ENCODE peak calls at places on chromosomes 2 and 18, in five cellular contexts. One of them, this sample, is unnamed. For H3K4me1, the result is how much of the 10 kb centered on the place peaks cover.

GRCh38 chr2:144372484-144373195 is 147.3 kb downstream of the ZEB2 start:
- DNase-seq in SK-N-SH: no peak
- DNase-seq in mammary epithelial cell: no peak
- DNase-seq in mesendoderm: no peak
- DNase-seq in colonic mucosa: no peak
- DNase-seq in this sample: no peak

GRCh38 chr18:59055345-59056032 is 84.2 kb upstream of the SEC11C start:
- DNase-seq in mammary epithelial cell: no peak
- DNase-seq in mesendoderm: peak
- DNase-seq in colonic mucosa: no peak
- DNase-seq in SK-N-SH: no peak
- DNase-seq in this sample: peak

GRCh38 chr18:74419761-74420160 is 37.3 kb downstream of the DIPK1C start:
- DNase-seq in mammary epithelial cell: no peak
- DNase-seq in SK-N-SH: no peak
- DNase-seq in mesendoderm: no peak
- DNase-seq in colonic mucosa: no peak
- DNase-seq in this sample: no peak

GRCh38 chr2:126655500-126656310 is at the start of gene GYPC:
- DNase-seq in colonic mucosa: peak
- DNase-seq in mesendoderm: peak
- DNase-seq in mammary epithelial cell: no peak
- DNase-seq in SK-N-SH: no peak
- DNase-seq in this sample: peak

GRCh38 chr18:8800041-8800441 is 94.7 kb downstream of the MTCL1 start:
- DNase-seq in SK-N-SH: no peak
- DNase-seq in mesendoderm: no peak
- DNase-seq in colonic mucosa: no peak
- DNase-seq in mammary epithelial cell: no peak
- DNase-seq in this sample: peak

GRCh38 chr2:238868067-238868524 is 20.2 kb downstream of the TWIST2 start:
- DNase-seq in SK-N-SH: no peak
- DNase-seq in mesendoderm: no peak
- DNase-seq in colonic mucosa: no peak
- DNase-seq in mammary epithelial cell: no peak
- DNase-seq in this sample: peak

GRCh38 chr2:112916145-112916571 is 5.2 kb downstream of the IL37 start:
- DNase-seq in mesendoderm: no peak
- DNase-seq in mammary epithelial cell: no peak
- DNase-seq in SK-N-SH: no peak
- DNase-seq in colonic mucosa: no peak
- DNase-seq in this sample: no peak

GRCh38 chr2:96927420-96928171 is 57.7 kb upstream of the SEMA4C start:
- DNase-seq in mammary epithelial cell: peak
- DNase-seq in colonic mucosa: no peak
- DNase-seq in mesendoderm: no peak
- DNase-seq in SK-N-SH: no peak
- DNase-seq in this sample: no peak

GRCh38 chr2:26067980-26068507 is 34.2 kb downstream of the RAB10 start:
- DNase-seq in mesendoderm: peak
- DNase-seq in SK-N-SH: no peak
- DNase-seq in colonic mucosa: no peak
- DNase-seq in mammary epithelial cell: no peak
- DNase-seq in this sample: no peak

GRCh38 chr2:241001413-241002274 is 3.2 kb downstream of the SNED1 start:
- DNase-seq in mesendoderm: no peak
- DNase-seq in SK-N-SH: no peak
- DNase-seq in colonic mucosa: no peak
- DNase-seq in mammary epithelial cell: no peak
- DNase-seq in this sample: peak

GRCh38 chr18:10303171-10303570 is 151.3 kb upstream of the APCDD1 start:
- DNase-seq in mesendoderm: no peak
- DNase-seq in mammary epithelial cell: no peak
- DNase-seq in SK-N-SH: no peak
- DNase-seq in colonic mucosa: no peak
- DNase-seq in this sample: no peak

GRCh38 chr18:26022585-26022984 is 67.8 kb downstream of the SS18 start:
- DNase-seq in mesendoderm: peak
- DNase-seq in SK-N-SH: no peak
- DNase-seq in colonic mucosa: no peak
- DNase-seq in mammary epithelial cell: no peak
- DNase-seq in this sample: peak

GRCh38 chr2:120540719-120541552 is 194.7 kb upstream of the GLI2 start:
- DNase-seq in mammary epithelial cell: no peak
- DNase-seq in SK-N-SH: peak
- DNase-seq in colonic mucosa: no peak
- DNase-seq in mesendoderm: no peak
- DNase-seq in this sample: no peak

GRCh38 chr2:240946046-240946445 is 39.9 kb downstream of the CROCC2 start:
- DNase-seq in colonic mucosa: no peak
- DNase-seq in mesendoderm: no peak
- DNase-seq in SK-N-SH: no peak
- DNase-seq in mammary epithelial cell: no peak
- DNase-seq in this sample: peak

GRCh38 chr18:9828794-9829712 is 56.7 kb upstream of the TXNDC2 start:
- DNase-seq in mesendoderm: no peak
- DNase-seq in colonic mucosa: no peak
- DNase-seq in mammary epithelial cell: no peak
- DNase-seq in SK-N-SH: no peak
- DNase-seq in this sample: peak

GRCh38 chr2:9256147-9256546 is 49.5 kb downstream of the ASAP2 start:
- DNase-seq in mesendoderm: no peak
- DNase-seq in mammary epithelial cell: no peak
- DNase-seq in colonic mucosa: no peak
- DNase-seq in SK-N-SH: peak
- DNase-seq in this sample: no peak

GRCh38 chr2:9258501-9258900 is 51.9 kb downstream of the ASAP2 start:
- DNase-seq in SK-N-SH: no peak
- DNase-seq in colonic mucosa: no peak
- DNase-seq in mesendoderm: no peak
- DNase-seq in mammary epithelial cell: no peak
- DNase-seq in this sample: no peak

GRCh38 chr2:9255416-9255815 is 48.8 kb downstream of the ASAP2 start:
- DNase-seq in mesendoderm: no peak
- DNase-seq in colonic mucosa: no peak
- DNase-seq in SK-N-SH: no peak
- DNase-seq in mammary epithelial cell: no peak
- DNase-seq in this sample: no peak

GRCh38 chr2:9258953-9259399 is 52.4 kb downstream of the ASAP2 start:
- DNase-seq in SK-N-SH: no peak
- DNase-seq in mesendoderm: no peak
- DNase-seq in colonic mucosa: no peak
- DNase-seq in mammary epithelial cell: no peak
- DNase-seq in this sample: no peak

GRCh38 chr2:9256570-9257043 is 50.0 kb downstream of the ASAP2 start:
- DNase-seq in mesendoderm: peak
- DNase-seq in mammary epithelial cell: no peak
- DNase-seq in colonic mucosa: no peak
- DNase-seq in SK-N-SH: peak
- DNase-seq in this sample: peak
- H3K4me1 ChIP-seq in mesendoderm: under half
- H3K4me1 ChIP-seq in mammary epithelial cell: under half
- H3K4me1 ChIP-seq in colonic mucosa: under half
- H3K4me1 ChIP-seq in SK-N-SH: half or more
- H3K4me1 ChIP-seq in this sample: under half

DNA sequence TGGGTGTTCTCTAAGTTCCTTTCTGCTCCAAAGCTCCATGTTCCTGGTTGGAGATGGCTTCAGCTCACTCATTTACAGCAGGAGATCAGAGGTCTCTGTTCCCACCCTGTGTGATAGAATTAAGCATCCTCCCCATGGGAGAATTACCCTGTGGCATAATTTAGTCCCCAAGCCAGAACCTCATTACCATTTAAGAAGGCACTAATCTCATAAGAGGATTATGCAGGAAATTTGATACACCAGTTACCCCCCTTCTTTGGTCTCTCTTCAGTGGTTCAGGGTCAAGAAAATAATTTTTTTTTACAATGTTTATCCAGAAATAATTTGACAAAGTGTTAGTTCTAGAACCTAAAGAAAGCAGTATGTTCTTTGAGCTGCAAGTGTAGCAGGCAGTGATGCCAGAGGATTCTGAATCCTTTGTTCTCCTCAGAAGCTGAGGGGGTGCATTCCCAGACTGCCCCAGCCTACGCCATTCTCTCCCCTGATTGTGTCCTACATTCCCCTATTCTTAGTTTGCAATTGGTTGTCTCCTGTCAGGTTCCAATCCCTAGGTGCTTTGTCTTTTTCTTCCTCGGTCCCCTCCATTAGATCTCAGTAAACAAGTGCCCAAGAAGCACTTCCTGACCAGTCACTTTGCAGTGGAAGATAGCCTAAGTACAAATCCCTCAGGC is 163.6 kb downstream of the PRKCE start:
- DNase-seq in SK-N-SH: no peak
- DNase-seq in mesendoderm: peak
- DNase-seq in mammary epithelial cell: no peak
- DNase-seq in colonic mucosa: no peak
- DNase-seq in this sample: no peak
- H3K27ac ChIP-seq in SK-N-SH: no peak
- H3K27ac ChIP-seq in mesendoderm: no peak
- H3K27ac ChIP-seq in mammary epithelial cell: no peak
- H3K27ac ChIP-seq in colonic mucosa: no peak
- H3K27ac ChIP-seq in this sample: no peak

GRCh38 chr18:80204142-80204541 is 43.2 kb downstream of the PARD6G start:
- DNase-seq in mammary epithelial cell: no peak
- DNase-seq in colonic mucosa: no peak
- DNase-seq in SK-N-SH: no peak
- DNase-seq in mesendoderm: no peak
- DNase-seq in this sample: no peak

GRCh38 chr18:80203243-80203642 is 44.1 kb downstream of the PARD6G start:
- DNase-seq in colonic mucosa: no peak
- DNase-seq in SK-N-SH: no peak
- DNase-seq in mammary epithelial cell: no peak
- DNase-seq in mesendoderm: no peak
- DNase-seq in this sample: no peak

GRCh38 chr18:80213173-80213572 is 34.1 kb downstream of the PARD6G start:
- DNase-seq in mesendoderm: no peak
- DNase-seq in colonic mucosa: no peak
- DNase-seq in SK-N-SH: no peak
- DNase-seq in mammary epithelial cell: no peak
- DNase-seq in this sample: no peak

GRCh38 chr18:80210312-80211083 is 36.8 kb downstream of the PARD6G start:
- DNase-seq in mesendoderm: peak
- DNase-seq in mammary epithelial cell: peak
- DNase-seq in SK-N-SH: no peak
- DNase-seq in colonic mucosa: peak
- DNase-seq in this sample: no peak

GRCh38 chr18:80208620-80209019 is 38.7 kb downstream of the PARD6G start:
- DNase-seq in mesendoderm: no peak
- DNase-seq in mammary epithelial cell: no peak
- DNase-seq in SK-N-SH: no peak
- DNase-seq in colonic mucosa: no peak
- DNase-seq in this sample: no peak
- H3K9ac ChIP-seq in mesendoderm: no peak
- H3K9ac ChIP-seq in mammary epithelial cell: no peak
- H3K9ac ChIP-seq in SK-N-SH: no peak
- H3K9ac ChIP-seq in colonic mucosa: no peak
- H3K9ac ChIP-seq in this sample: no peak

GRCh38 chr2:101982630-101983029 is 9.1 kb upstream of the IL1R2 start:
- DNase-seq in colonic mucosa: no peak
- DNase-seq in mammary epithelial cell: no peak
- DNase-seq in mesendoderm: no peak
- DNase-seq in SK-N-SH: no peak
- DNase-seq in this sample: no peak

GRCh38 chr2:101985101-101985792 is 6.5 kb upstream of the IL1R2 start:
- DNase-seq in mesendoderm: no peak
- DNase-seq in colonic mucosa: peak
- DNase-seq in mammary epithelial cell: peak
- DNase-seq in SK-N-SH: no peak
- DNase-seq in this sample: no peak

GRCh38 chr2:101984656-101985055 is 7.1 kb upstream of the IL1R2 start:
- DNase-seq in SK-N-SH: no peak
- DNase-seq in mammary epithelial cell: no peak
- DNase-seq in mesendoderm: no peak
- DNase-seq in colonic mucosa: no peak
- DNase-seq in this sample: no peak

GRCh38 chr2:101983928-101984327 is 7.8 kb upstream of the IL1R2 start:
- DNase-seq in mesendoderm: no peak
- DNase-seq in mammary epithelial cell: peak
- DNase-seq in SK-N-SH: peak
- DNase-seq in colonic mucosa: no peak
- DNase-seq in this sample: no peak

GRCh38 chr2:101983486-101983885 is 8.3 kb upstream of the IL1R2 start:
- DNase-seq in colonic mucosa: no peak
- DNase-seq in SK-N-SH: no peak
- DNase-seq in mesendoderm: peak
- DNase-seq in mammary epithelial cell: peak
- DNase-seq in this sample: no peak
- H3K4me1 ChIP-seq in colonic mucosa: under half
- H3K4me1 ChIP-seq in SK-N-SH: under half
- H3K4me1 ChIP-seq in mesendoderm: under half
- H3K4me1 ChIP-seq in mammary epithelial cell: half or more
- H3K4me1 ChIP-seq in this sample: under half

GRCh38 chr18:55244520-55244919 is 285.3 kb upstream of the CCDC68 start:
- DNase-seq in SK-N-SH: no peak
- DNase-seq in mammary epithelial cell: no peak
- DNase-seq in mesendoderm: no peak
- DNase-seq in colonic mucosa: no peak
- DNase-seq in this sample: no peak
- H3K27ac ChIP-seq in SK-N-SH: peak
- H3K27ac ChIP-seq in mammary epithelial cell: no peak
- H3K27ac ChIP-seq in mesendoderm: no peak
- H3K27ac ChIP-seq in colonic mucosa: peak
- H3K27ac ChIP-seq in this sample: no peak

GRCh38 chr2:99066075-99066557 is 75.4 kb upstream of the C2orf15 start:
- DNase-seq in colonic mucosa: no peak
- DNase-seq in mammary epithelial cell: peak
- DNase-seq in SK-N-SH: peak
- DNase-seq in mesendoderm: peak
- DNase-seq in this sample: no peak
- H3K9ac ChIP-seq in colonic mucosa: no peak
- H3K9ac ChIP-seq in mammary epithelial cell: peak
- H3K9ac ChIP-seq in SK-N-SH: no peak
- H3K9ac ChIP-seq in mesendoderm: no peak
- H3K9ac ChIP-seq in this sample: no peak